ENCODE peak calls at places on chromosomes 4 and X, in five cellular contexts. P is upper lobe of right lung, S is AG04450, G is cardiac fibroblast, E is MM.1S. I is an unnamed sample.

GRCh38 chrX:124555036-124555595 is 208.8 kb downstream of the SH2D1A start:
- DNase-seq in P (no peak), S (peak), G (peak), E (no peak), I (no peak)

GRCh38 chr4:168888715-168889215 is 121.3 kb downstream of the CBR4 start:
- DNase-seq in G (no peak), P (no peak), E (no peak), S (no peak), I (no peak)

GRCh38 chrX:97898798-97899197 is 1015.1 kb downstream of the RPA4 start:
- DNase-seq in G (no peak), P (no peak), E (no peak), S (peak), I (no peak)

GRCh38 chrX:9342581-9343051 is 122.2 kb upstream of the TBL1X start:
- DNase-seq in G (peak), P (peak), S (no peak), E (peak), I (no peak)

GRCh38 chr4:67587156-67587555 is 28.6 kb downstream of the STAP1 start:
- DNase-seq in G (no peak), E (no peak), P (no peak), S (no peak), I (no peak)

GRCh38 chr4:37434469-37434868 is 189.9 kb downstream of the NWD2 start:
- DNase-seq in E (no peak), G (peak), P (no peak), S (no peak), I (no peak)

GRCh38 chr4:88134536-88135361 is 23.7 kb downstream of the ABCG2 start:
- DNase-seq in G (no peak), E (no peak), P (no peak), S (no peak), I (no peak)

GRCh38 chr4:45741897-45742296 is 382.0 kb downstream of the GABRG1 start:
- DNase-seq in E (peak), P (no peak), S (no peak), G (no peak), I (no peak)

GRCh38 chrX:50613846-50614245 is 143.2 kb upstream of the DGKK start:
- DNase-seq in S (no peak), G (no peak), P (no peak), E (no peak), I (no peak)

GRCh38 chr4:156322592-156322991 is 368.9 kb upstream of the CTSO start:
- DNase-seq in G (peak), P (no peak), S (peak), E (no peak), I (no peak)

GRCh38 chr4:176400816-176401461 is 81.2 kb downstream of the SPCS3 start:
- DNase-seq in P (no peak), S (no peak), E (no peak), G (no peak), I (no peak)

GRCh38 chr4:56264861-56265260 is 122.4 kb downstream of the AASDH start:
- DNase-seq in S (no peak), P (no peak), E (no peak), G (no peak), I (no peak)

GRCh38 chr4:71195932-71196331 is 142.9 kb upstream of the SLC4A4 start:
- DNase-seq in P (no peak), E (no peak), G (peak), S (peak), I (no peak)

GRCh38 chr4:48905363-48906015 is 1.1 kb downstream of the OCIAD2 start:
- DNase-seq in P (no peak), E (no peak), G (peak), S (no peak), I (no peak)

GRCh38 chr4:48445704-48446103 is 37.4 kb upstream of the SLC10A4 start:
- DNase-seq in G (peak), E (peak), S (no peak), P (no peak), I (no peak)

GRCh38 chrX:118325453-118325852 is 20.5 kb upstream of the WDR44 start:
- DNase-seq in P (no peak), S (no peak), E (peak), G (peak), I (no peak)

GRCh38 chrX:55758033-55758432 is 40.5 kb downstream of the RRAGB start:
- DNase-seq in E (no peak), G (no peak), P (no peak), S (no peak), I (no peak)

GRCh38 chrX:28847423-28847822 is 260.2 kb downstream of the IL1RAPL1 start:
- DNase-seq in E (no peak), S (no peak), G (peak), P (no peak), I (no peak)

GRCh38 chr4:123453006-123453685 is 56.6 kb downstream of the SPRY1 start:
- DNase-seq in S (no peak), P (no peak), E (no peak), G (peak), I (no peak)

GRCh38 chrX:132664273-132664672 is 175.4 kb upstream of the MBNL3 start:
- DNase-seq in P (no peak), G (no peak), S (no peak), E (no peak), I (no peak)

GRCh38 chr4:126448093-126448820 is 1133.5 kb downstream of the FAT4 start:
- DNase-seq in E (no peak), P (no peak), G (no peak), S (no peak), I (no peak)

GRCh38 chr4:133865606-133866327 is 335.8 kb downstream of the PABPC4L start:
- DNase-seq in E (no peak), G (peak), S (peak), P (no peak), I (no peak)

GRCh38 chr4:212438-213174 is 88.3 kb downstream of the ZNF718 start:
- DNase-seq in P (peak), G (peak), S (peak), E (no peak), I (peak)

GRCh38 chr4:124694961-124695598 is 17.5 kb downstream of the ANKRD50 start:
- DNase-seq in P (no peak), E (no peak), S (no peak), G (peak), I (no peak)

GRCh38 chr4:127788517-127788916 is 6.4 kb downstream of the HSPA4L start:
- DNase-seq in G (no peak), S (no peak), P (no peak), E (peak), I (no peak)

GRCh38 chr4:113645771-113646455 is 115.6 kb downstream of the CAMK2D start:
- DNase-seq in S (peak), E (no peak), G (peak), P (no peak), I (no peak)

GRCh38 chr4:57110635-57111546 is 706 bp upstream of the IGFBP7 start:
- DNase-seq in S (no peak), G (peak), E (peak), P (peak), I (no peak)

GRCh38 chrX:93322110-93322509 is 351.3 kb downstream of the NAP1L3 start:
- DNase-seq in P (no peak), E (no peak), G (no peak), S (no peak), I (no peak)

GRCh38 chr4:171717231-171717720 is 95.9 kb upstream of the GALNTL6 start:
- DNase-seq in G (no peak), S (no peak), E (no peak), P (no peak), I (no peak)

GRCh38 chrX:115460565-115460888 is 100.4 kb upstream of the PLS3 start:
- DNase-seq in P (no peak), E (no peak), S (no peak), G (peak), I (no peak)

GRCh38 chr4:53307210-53307609 is 58.7 kb downstream of the SCFD2 start:
- DNase-seq in E (no peak), G (no peak), S (no peak), P (no peak), I (no peak)

GRCh38 chrX:108415146-108415545 is 23.1 kb downstream of the COL4A6 start:
- DNase-seq in G (peak), S (no peak), E (no peak), P (no peak), I (no peak)

GRCh38 chr4:171378323-171378722 is 434.9 kb upstream of the GALNTL6 start:
- DNase-seq in E (no peak), G (no peak), S (no peak), P (no peak), I (no peak)

GRCh38 chrX:24241822-24242648 is 71.8 kb downstream of the SUPT20HL2 start:
- DNase-seq in E (peak), G (peak), P (no peak), S (no peak), I (no peak)

GRCh38 chrX:154516655-154517100 is 646 bp upstream of the FAM3A start:
- DNase-seq in G (peak), E (no peak), S (no peak), P (no peak), I (no peak)

DNA sequence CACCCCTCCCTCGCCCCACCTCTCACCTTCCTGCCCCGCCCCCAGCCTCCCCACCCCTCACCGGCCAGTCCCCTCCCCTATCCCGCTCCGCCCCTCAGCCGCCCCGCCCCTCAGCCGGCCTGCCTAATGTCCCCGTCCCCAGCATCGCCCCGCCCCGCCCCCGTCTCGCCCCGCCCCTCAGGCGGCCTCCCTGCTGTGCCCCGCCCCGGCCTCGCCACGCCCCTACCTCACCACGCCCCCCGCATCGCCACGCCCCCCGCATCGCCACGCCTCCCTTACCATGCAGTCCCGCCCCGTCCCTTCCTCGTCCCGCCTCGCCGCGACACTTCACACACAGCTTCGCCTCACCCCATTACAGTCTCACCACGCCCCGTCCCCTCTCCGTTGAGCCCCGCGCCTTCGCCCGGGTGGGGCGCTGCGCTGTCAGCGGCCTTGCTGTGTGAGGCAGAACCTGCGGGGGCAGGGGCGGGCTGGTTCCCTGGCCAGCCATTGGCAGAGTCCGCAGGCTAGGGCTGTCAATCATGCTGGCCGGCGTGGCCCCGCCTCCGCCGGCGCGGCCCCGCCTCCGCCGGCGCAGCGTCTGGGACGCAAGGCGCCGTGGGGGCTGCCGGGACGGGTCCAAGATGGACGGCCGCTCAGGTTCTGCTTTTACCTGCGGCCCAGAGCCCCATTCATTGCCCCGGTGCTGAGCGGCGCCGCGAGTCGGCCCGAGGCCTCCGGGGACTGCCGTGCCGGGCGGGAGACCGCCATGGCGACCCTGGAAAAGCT is at the start of the genes HTT and HTT-AS:
- DNase-seq in E (peak), P (peak), G (peak), S (peak), I (peak)
- TF ChIP-seq CTCF in E (no peak), P (peak), G (no peak), S (peak), I (no peak)

GRCh38 chr4:80335554-80336358 is at the start of gene CFAP299:
- DNase-seq in P (peak), S (peak), E (peak), G (peak), I (peak)
- TF ChIP-seq CTCF in P (peak), S (peak), E (peak), G (peak), I (no peak)

GRCh38 chrX:81779701-81780100 is 577.8 kb downstream of the SH3BGRL start:
- DNase-seq in E (no peak), S (no peak), P (no peak), G (no peak), I (no peak)
- TF ChIP-seq CTCF in E (no peak), S (no peak), P (no peak), G (no peak), I (no peak)

GRCh38 chrX:16993791-16994318 is 47.4 kb downstream of the REPS2 start:
- DNase-seq in S (no peak), G (no peak), E (no peak), P (no peak), I (no peak)
- TF ChIP-seq CTCF in S (peak), G (no peak), E (no peak), P (no peak), I (no peak)

GRCh38 chr4:112060212-112060611 is 85.0 kb upstream of the FAM241A start:
- DNase-seq in G (peak), S (no peak), P (no peak), E (peak), I (no peak)
- TF ChIP-seq CTCF in G (peak), S (peak), P (no peak), E (peak), I (no peak)

DNA sequence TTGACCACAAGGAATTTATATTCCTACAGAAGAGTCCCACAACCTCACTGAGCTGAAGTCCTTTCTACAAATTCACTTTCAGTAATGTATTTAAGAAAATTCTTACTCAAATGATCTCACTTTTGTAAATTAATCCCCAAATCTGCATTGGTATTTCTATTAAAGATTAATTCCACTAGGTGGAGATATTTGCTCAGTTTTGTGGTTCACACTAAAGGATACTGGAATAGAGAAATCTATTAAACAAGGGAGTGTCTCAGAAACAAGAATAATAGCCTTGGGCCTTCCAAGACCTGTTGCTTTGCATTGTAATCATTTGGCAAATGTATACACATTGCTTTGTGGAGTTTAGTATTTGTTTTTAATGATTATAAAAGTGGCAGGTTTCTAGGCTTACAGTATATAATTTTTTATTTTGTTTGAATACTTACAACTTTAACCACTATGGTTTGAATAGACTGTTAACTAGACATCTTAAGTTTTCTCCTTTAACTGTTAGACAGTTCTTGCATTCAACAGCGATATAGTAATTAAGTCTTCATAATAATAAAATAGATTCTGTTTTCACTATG is 25.9 kb downstream of the CFAP299 start:
- DNase-seq in S (no peak), E (peak), P (no peak), G (peak), I (no peak)
- TF ChIP-seq CTCF in S (peak), E (peak), P (peak), G (no peak), I (no peak)